ENCODE peak calls at places on chromosome 7, in six cellular contexts. J, Q, P, M, H and W are unnamed samples.

GRCh38 chr7:23022831-23023230 is 8.9 kb upstream of the HYCC1 start:
- DNase-seq in J (no peak), Q (no peak), P (no peak), M (no peak), H (no peak), W (no peak)

GRCh38 chr7:27091936-27092752 is 3.7 kb downstream of the HOXA1 start:
- DNase-seq in J (no peak), Q (peak; percentile 83), P (no peak), M (no peak), H (no peak), W (no peak)

GRCh38 chr7:142248-142955 is 50.0 kb upstream of the FAM20C start:
- DNase-seq in J (no peak), Q (no peak), P (no peak), M (peak; percentile 95), H (no peak), W (no peak)

GRCh38 chr7:102993532-102994029 is 80.8 kb downstream of the LRRC17 start:
- DNase-seq in J (no peak), Q (no peak), P (no peak), M (no peak), H (no peak), W (no peak)

GRCh38 chr7:1539346-1540321 is 9.1 kb downstream of the MAFK start:
- DNase-seq in J (no peak), Q (no peak), P (no peak), M (peak; percentile 58), H (no peak), W (no peak)

GRCh38 chr7:27172823-27173411 is 1.2 kb downstream of the HOXA10 start:
- DNase-seq in J (peak; percentile 92), Q (peak; percentile 48), P (peak; percentile 64), M (no peak), H (no peak), W (peak; percentile 35)

GRCh38 chr7:107077699-107078516 is 33.4 kb downstream of the PRKAR2B start:
- DNase-seq in J (no peak), Q (no peak), P (no peak), M (no peak), H (no peak), W (no peak)

GRCh38 chr7:142583424-142583823 is 165.8 kb upstream of the PRSS1 start:
- DNase-seq in J (no peak), Q (no peak), P (peak; percentile 67), M (no peak), H (no peak), W (no peak)

GRCh38 chr7:92788559-92789183 is 47.7 kb downstream of the CDK6 start:
- DNase-seq in J (no peak), Q (peak; percentile 27), P (no peak), M (no peak), H (peak; percentile 13), W (peak; percentile 11)

GRCh38 chr7:28990200-28990960 is 32.2 kb upstream of the TRIL start:
- DNase-seq in J (peak; percentile 83), Q (peak; percentile 47), P (no peak), M (peak; percentile 84), H (no peak), W (peak; percentile 70)

DNA sequence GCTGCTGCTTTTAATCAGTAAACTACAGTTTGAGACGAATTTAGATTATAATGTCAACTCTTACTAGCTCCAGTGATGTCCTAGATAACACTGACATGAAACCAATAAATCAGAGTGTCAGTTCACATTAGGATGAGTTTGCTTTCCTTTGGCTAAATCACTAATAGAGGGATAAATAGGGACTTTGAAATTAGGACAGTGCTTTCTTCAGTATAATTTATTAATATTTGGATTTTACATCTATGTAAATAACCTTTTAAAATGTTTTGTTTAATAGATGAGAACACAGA is 55.6 kb downstream of the C1GALT1 start:
- DNase-seq in J (no peak), Q (no peak), P (no peak), M (no peak), H (no peak), W (no peak)
- H3K27ac ChIP-seq in J (no peak overlapping the region), Q (peak overlapping the region; percentile 78), P (no peak overlapping the region), M (no peak overlapping the region), H (no peak overlapping the region), W (no peak overlapping the region)

DNA sequence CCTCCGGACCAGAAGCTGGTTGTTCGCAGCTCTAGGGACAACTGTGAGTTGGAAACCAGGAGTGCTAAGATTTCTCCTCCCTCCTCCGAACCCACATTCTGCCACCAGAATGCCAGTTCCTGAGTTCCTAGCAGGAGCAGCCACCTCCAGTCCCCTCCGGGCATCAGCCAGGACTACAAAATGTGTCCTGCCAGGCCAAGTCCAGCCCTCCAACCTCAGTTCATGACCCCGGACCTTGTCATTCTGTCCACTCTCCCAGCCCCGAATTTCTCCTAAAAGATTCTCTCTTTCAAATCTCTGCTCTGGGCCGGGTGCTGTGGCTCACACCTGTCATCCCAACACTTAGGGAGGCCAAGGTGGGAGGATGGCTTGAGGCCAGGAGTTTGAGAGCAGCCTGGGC is 2.3 kb downstream of the ZAN start:
- DNase-seq in J (no peak), Q (no peak), P (no peak), M (no peak), H (no peak), W (no peak)
- H3K4me1 ChIP-seq in J (no peaks in the 10 kb centered on the region), Q (no peaks in the 10 kb centered on the region), P (no peaks in the 10 kb centered on the region), M (no peaks in the 10 kb centered on the region), H (no peaks in the 10 kb centered on the region), W (no peaks in the 10 kb centered on the region)

GRCh38 chr7:135209225-135209834 is 2.0 kb downstream of the WDR91 start:
- DNase-seq in J (no peak), Q (no peak), P (no peak), M (no peak), H (no peak), W (no peak)

GRCh38 chr7:135211179-135211945 is at the start of gene WDR91:
- DNase-seq in J (peak; percentile 99), Q (peak; percentile 93), P (peak; percentile 97), M (peak; percentile 95), H (peak; percentile 93), W (peak; percentile 95)

GRCh38 chr7:135207739-135208416 is 3.4 kb downstream of the WDR91 start:
- DNase-seq in J (no peak), Q (no peak), P (no peak), M (no peak), H (no peak), W (no peak)

GRCh38 chr7:135208417-135208793 is 2.9 kb downstream of the WDR91 start:
- DNase-seq in J (no peak), Q (no peak), P (no peak), M (no peak), H (no peak), W (no peak)

DNA sequence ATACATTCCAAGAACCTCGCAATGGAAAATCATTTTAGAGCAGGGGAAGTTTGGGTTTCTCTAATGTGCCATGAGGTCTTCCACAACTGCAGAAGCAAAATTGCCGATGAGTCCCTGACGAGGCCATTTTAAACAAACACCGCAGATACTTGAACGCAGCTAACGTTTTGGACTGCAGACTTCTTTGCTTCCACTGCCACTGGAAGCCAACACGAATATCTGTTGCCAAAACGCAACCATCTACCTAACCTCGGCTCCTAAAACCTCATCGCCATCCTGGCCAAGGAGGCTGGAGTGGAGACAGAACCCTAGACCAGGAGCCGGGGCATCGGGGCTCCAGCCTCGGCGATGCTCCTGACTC is 528 bp downstream of the WDR91 start:
- DNase-seq in J (no peak), Q (peak; percentile 39), P (peak; percentile 41), M (no peak), H (no peak), W (peak; percentile 26)
- H3K4me3 ChIP-seq in J (peak overlapping the region; percentile 94), Q (peak overlapping the region; percentile 95), P (peak overlapping the region; percentile 86), M (peak overlapping the region; percentile 80), H (peak overlapping the region; percentile 82), W (peak overlapping the region; percentile 96)

GRCh38 chr7:141189231-141189630 is 115.4 kb downstream of the TMEM178B start:
- DNase-seq in J (no peak), Q (no peak), P (no peak), M (no peak), H (no peak), W (no peak)
- H3K27ac ChIP-seq in J (no peak overlapping the region), Q (no peak overlapping the region), P (no peak overlapping the region), M (no peak overlapping the region), H (no peak overlapping the region), W (no peak overlapping the region)

GRCh38 chr7:124460555-124460954 is 305.0 kb downstream of the GPR37 start:
- DNase-seq in J (no peak), Q (no peak), P (no peak), M (no peak), H (no peak), W (no peak)
- H3K4me1 ChIP-seq in J (no peaks in the 10 kb centered on the region), Q (no peaks in the 10 kb centered on the region), P (no peaks in the 10 kb centered on the region), M (no peaks in the 10 kb centered on the region), H (no peaks in the 10 kb centered on the region), W (peaks cover 4% of the 10 kb centered on the region)

GRCh38 chr7:150978136-150978789 is at the start of gene KCNH2:
- DNase-seq in J (no peak), Q (peak; percentile 88), P (no peak), M (peak; percentile 86), H (peak; percentile 78), W (peak; percentile 83)

GRCh38 chr7:150975536-150976285 is 2.4 kb downstream of the KCNH2 start:
- DNase-seq in J (no peak), Q (no peak), P (no peak), M (peak; percentile 30), H (peak; percentile 36), W (no peak)

GRCh38 chr7:150976529-150977381 is 1.4 kb downstream of the KCNH2 start:
- DNase-seq in J (no peak), Q (peak; percentile 74), P (no peak), M (peak; percentile 87), H (no peak), W (no peak)

GRCh38 chr7:150979706-150980390 is 1.7 kb upstream of the KCNH2 start:
- DNase-seq in J (no peak), Q (no peak), P (no peak), M (peak; percentile 32), H (no peak), W (no peak)

DNA sequence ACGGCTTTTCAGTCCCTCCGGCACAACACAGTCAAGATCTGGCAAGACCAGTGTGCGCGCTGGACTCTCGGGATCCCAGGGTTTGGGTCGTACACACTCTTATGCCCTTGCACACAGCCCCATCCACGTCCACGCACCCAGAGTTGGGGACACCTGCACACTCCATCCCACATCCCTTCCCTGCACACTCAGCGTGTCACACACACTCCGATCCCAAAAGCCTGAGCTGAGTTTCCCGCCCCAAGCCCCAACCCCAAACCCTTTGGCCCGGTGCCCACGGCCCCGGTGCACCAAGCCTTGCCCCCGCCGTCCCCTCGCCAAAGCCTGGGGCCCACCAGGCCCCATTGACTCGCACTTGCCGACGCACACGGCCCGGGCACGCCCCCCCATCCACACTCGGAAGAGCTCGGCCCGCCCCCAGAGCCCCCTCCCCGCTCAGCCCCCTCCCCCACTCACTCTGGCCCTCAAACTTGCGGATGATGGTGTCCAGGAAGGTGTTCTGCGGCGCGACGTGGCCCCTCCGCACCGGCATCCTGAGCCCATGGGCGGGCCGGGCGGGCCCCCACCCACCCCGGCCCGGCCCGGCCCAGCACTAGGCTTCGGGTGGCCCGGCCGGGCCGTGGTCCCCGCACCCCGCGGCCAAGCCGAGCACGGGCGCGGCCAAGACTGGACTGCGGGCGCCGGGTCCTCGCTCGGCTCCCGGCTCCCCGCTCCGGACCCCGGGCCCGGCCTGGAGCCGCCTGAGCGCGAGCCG is 562 bp downstream of the KCNH2 start:
- DNase-seq in J (no peak), Q (peak; percentile 39), P (no peak), M (peak; percentile 59), H (peak; percentile 28), W (no peak)
- H3K4me3 ChIP-seq in J (peak overlapping the region; percentile 36), Q (peak overlapping the region; percentile 82), P (no peak overlapping the region), M (peak overlapping the region; percentile 55), H (peak overlapping the region; percentile 72), W (peak overlapping the region; percentile 42)